ENCODE peak calls at places on chromosomes 6 and 20, in seven cellular contexts. T is fibroblast of the aortic adventitia, U is NB4, I is foreskin fibroblast, Q is epithelial cell of esophagus, R is ovary, B is RWPE2. J is an unnamed sample.

GRCh38 chr20:38242848-38243449 is 17.6 kb downstream of the KIAA1755 start:
- DNase-seq in I (no peak), Q (peak), U (peak), T (no peak), R (no peak), B (peak), J (no peak)

GRCh38 chr6:140485740-140486467 is 1111.5 kb upstream of the CITED2 start:
- DNase-seq in T (peak), B (no peak), Q (peak), R (peak), I (peak), U (peak), J (no peak)

GRCh38 chr6:165883851-165884640 is 221.0 kb upstream of the PDE10A start:
- DNase-seq in Q (no peak), B (no peak), U (no peak), R (no peak), T (no peak), I (no peak), J (no peak)

GRCh38 chr6:14000901-14001300 is 76.1 kb downstream of the RNF182 start:
- DNase-seq in R (no peak), I (no peak), T (peak), U (no peak), Q (no peak), B (no peak), J (no peak)

GRCh38 chr6:121443953-121444590 is 8.6 kb downstream of the GJA1 start:
- DNase-seq in B (no peak), T (peak), Q (no peak), U (peak), R (no peak), I (no peak), J (no peak)

GRCh38 chr20:33493076-33493766 is 3.3 kb downstream of the CBFA2T2 start:
- DNase-seq in I (no peak), T (no peak), R (peak), U (no peak), B (peak), Q (no peak), J (no peak)

GRCh38 chr20:56352656-56353055 is 6.1 kb upstream of the FAM210B start:
- DNase-seq in B (no peak), U (no peak), Q (no peak), R (no peak), T (no peak), I (peak), J (no peak)

GRCh38 chr6:73728548-73729205 is 32.7 kb downstream of the CD109 start:
- DNase-seq in B (no peak), T (no peak), Q (no peak), U (peak), I (no peak), R (no peak), J (no peak)

GRCh38 chr20:51375561-51375960 is 167.0 kb downstream of the NFATC2 start:
- DNase-seq in Q (no peak), T (no peak), U (no peak), I (no peak), B (peak), R (no peak), J (no peak)

GRCh38 chr20:7984192-7984591 is 35.4 kb downstream of the TMX4 start:
- DNase-seq in R (no peak), I (no peak), B (no peak), U (no peak), Q (no peak), T (no peak), J (no peak)

GRCh38 chr20:38214871-38215788 is 45.4 kb downstream of the KIAA1755 start:
- DNase-seq in I (no peak), Q (no peak), R (no peak), B (peak), U (no peak), T (no peak), J (no peak)

GRCh38 chr6:156028310-156029131 is 572.9 kb upstream of the NOX3 start:
- DNase-seq in R (no peak), U (no peak), B (no peak), T (no peak), I (no peak), Q (no peak), J (peak)

GRCh38 chr6:13859871-13860555 is 45.7 kb upstream of the MCUR1 start:
- DNase-seq in I (no peak), B (no peak), U (no peak), Q (no peak), T (no peak), R (no peak), J (no peak)

GRCh38 chr6:28370440-28370839 is 20.7 kb downstream of the ZKSCAN3 start:
- DNase-seq in T (no peak), B (no peak), I (no peak), R (no peak), Q (no peak), U (no peak), J (no peak)

GRCh38 chr6:53703047-53703446 is 37.5 kb upstream of the KLHL31 start:
- DNase-seq in R (no peak), Q (no peak), I (no peak), U (no peak), T (no peak), B (no peak), J (no peak)

GRCh38 chr6:30044630-30045029 is 16.4 kb upstream of the POLR1H start:
- DNase-seq in B (no peak), Q (peak), I (peak), T (peak), R (no peak), U (no peak), J (no peak)

GRCh38 chr6:118580585-118581419 is 32.7 kb downstream of the PLN start:
- DNase-seq in B (no peak), I (peak), R (no peak), U (peak), Q (peak), T (peak), J (peak)

GRCh38 chr6:5394280-5394679 is 133.0 kb downstream of the FARS2 start:
- DNase-seq in R (no peak), Q (no peak), T (no peak), I (no peak), U (no peak), B (no peak), J (no peak)

GRCh38 chr20:12581644-12582350 is 427.0 kb upstream of the SPTLC3 start:
- DNase-seq in U (no peak), I (no peak), R (no peak), T (no peak), B (no peak), Q (no peak), J (no peak)

GRCh38 chr6:14824835-14825223 is 421.0 kb upstream of the JARID2 start:
- DNase-seq in U (peak), I (no peak), R (no peak), T (no peak), Q (no peak), B (no peak), J (no peak)

GRCh38 chr6:127878115-127878514 is 22.7 kb downstream of the THEMIS start:
- DNase-seq in R (no peak), Q (no peak), B (no peak), U (no peak), I (no peak), T (no peak), J (no peak)

GRCh38 chr20:50129662-50130345 is 16.9 kb upstream of the UBE2V1 start:
- DNase-seq in Q (no peak), R (no peak), T (no peak), U (no peak), B (no peak), I (no peak), J (no peak)

GRCh38 chr20:2804921-2805681 is 4.7 kb upstream of the CPXM1 start:
- DNase-seq in T (peak), R (no peak), Q (no peak), U (peak), B (no peak), I (no peak), J (no peak)
- H3K4me3 ChIP-seq in T (no peak), R (no peak), Q (no peak), U (no peak), B (no peak), I (no peak), J (no peak)

DNA sequence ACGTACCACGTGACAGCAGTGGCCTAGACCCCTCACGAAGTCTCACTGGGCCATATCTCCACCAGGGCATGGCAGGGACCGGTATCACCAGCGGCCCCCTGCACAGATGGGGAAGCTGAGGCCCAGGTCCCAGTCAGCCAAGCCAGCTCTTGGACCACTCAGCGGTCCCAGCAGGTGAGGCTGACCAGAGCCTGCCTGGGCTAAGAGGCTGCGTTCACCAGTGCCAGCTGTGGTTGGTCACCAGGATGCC is 2.6 kb upstream of the MRGBP start:
- DNase-seq in I (no peak), Q (no peak), T (no peak), B (no peak), U (peak), R (no peak), J (no peak)
- H3K4me3 ChIP-seq in I (peak), Q (peak), T (peak), B (peak), U (no peak), R (peak), J (peak)

GRCh38 chr6:54846857-54847721 is 518 bp downstream of the FAM83B start:
- DNase-seq in R (no peak), U (no peak), I (no peak), T (no peak), B (no peak), Q (peak), J (no peak)
- H3K4me3 ChIP-seq in R (peak), U (no peak), I (peak), T (no peak), B (peak), Q (peak), J (no peak)

GRCh38 chr6:116370328-116370716 is 425 bp upstream of the DSE start:
- DNase-seq in Q (no peak), B (no peak), I (no peak), U (no peak), R (no peak), T (no peak), J (no peak)

GRCh38 chr6:116373300-116373699 is 2.6 kb downstream of the DSE start:
- DNase-seq in T (no peak), B (no peak), U (no peak), I (no peak), Q (peak), R (no peak), J (no peak)

GRCh38 chr6:116371384-116372209 is 850 bp downstream of the DSE start:
- DNase-seq in B (peak), I (peak), T (peak), R (peak), Q (peak), U (peak), J (no peak)

GRCh38 chr6:116369540-116370327 is 1.0 kb upstream of the DSE start:
- DNase-seq in T (peak), Q (no peak), U (no peak), B (no peak), I (no peak), R (no peak), J (no peak)

DNA sequence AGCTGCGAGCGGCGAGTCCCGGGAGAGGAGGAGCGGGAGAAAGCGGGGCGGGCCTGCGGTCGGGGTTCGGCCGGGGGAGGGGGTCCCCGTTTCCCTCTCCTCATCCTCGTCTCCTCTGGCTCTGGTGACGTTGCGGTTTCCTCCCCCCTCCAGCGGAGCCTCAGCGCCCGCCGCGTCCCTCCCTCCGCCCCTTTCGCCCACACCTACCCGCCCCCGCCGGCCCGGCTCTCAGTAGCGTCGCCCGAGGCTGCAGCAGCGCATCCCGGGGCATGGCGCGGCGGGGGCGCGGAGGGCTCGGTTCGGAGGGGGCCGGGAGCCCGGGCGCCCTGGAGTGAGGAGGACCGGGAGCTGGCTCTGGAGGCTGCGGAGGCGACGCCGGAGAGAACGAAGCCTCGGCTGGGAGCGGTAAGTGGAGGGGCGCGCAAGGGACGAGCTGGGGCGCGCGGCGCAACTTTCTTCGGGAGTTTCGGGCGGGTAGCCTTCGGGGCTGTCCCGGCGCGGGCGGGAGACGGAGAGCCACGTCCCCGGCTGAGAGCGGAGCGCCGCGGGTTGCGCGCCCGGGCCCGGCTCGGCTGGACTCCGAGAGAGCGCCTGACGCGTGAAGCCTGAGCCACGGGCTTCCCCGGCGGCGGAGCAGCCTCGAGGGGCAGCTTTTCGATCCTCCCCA is at the start of gene DSE:
- DNase-seq in U (peak), B (peak), T (peak), I (peak), R (peak), Q (peak), J (peak)
- H3K4me3 ChIP-seq in U (peak), B (peak), T (peak), I (peak), R (peak), Q (peak), J (peak)

GRCh38 chr6:46490425-46491200 is 636 bp downstream of the RCAN2 start:
- DNase-seq in I (no peak), R (peak), T (no peak), B (no peak), Q (no peak), U (no peak), J (no peak)
- H3K4me3 ChIP-seq in I (peak), R (peak), T (peak), B (peak), Q (peak), U (no peak), J (no peak)

DNA sequence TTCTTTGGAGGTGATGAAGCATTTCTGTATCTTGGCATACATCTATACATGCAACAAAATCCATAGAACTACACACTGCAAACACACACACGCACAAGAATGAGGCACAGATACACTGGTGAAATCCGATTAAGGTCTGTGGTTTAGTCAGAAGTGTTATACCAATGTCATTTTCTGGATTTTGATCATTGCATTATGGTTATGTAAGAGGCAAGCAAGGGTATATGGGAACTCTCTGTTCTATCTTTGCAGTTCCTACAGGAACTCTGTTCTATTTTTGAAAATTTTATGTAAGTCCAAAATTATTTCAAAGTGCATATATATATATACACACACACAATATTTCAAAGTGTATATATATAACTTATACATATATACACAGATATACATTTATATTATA is 101.7 kb downstream of the SYNDIG1 start:
- DNase-seq in U (no peak), B (no peak), R (no peak), I (no peak), Q (no peak), T (no peak), J (no peak)
- H3K4me3 ChIP-seq in U (no peak), B (no peak), R (no peak), I (no peak), Q (no peak), T (no peak), J (no peak)

GRCh38 chr6:17020889-17021538 is 80.8 kb upstream of the STMND1 start:
- DNase-seq in B (no peak), R (no peak), U (no peak), Q (no peak), T (no peak), I (no peak), J (no peak)

GRCh38 chr6:17018425-17018824 is 83.4 kb upstream of the STMND1 start:
- DNase-seq in R (no peak), Q (peak), U (no peak), T (no peak), B (no peak), I (no peak), J (no peak)

GRCh38 chr6:17015144-17015543 is 86.7 kb upstream of the STMND1 start:
- DNase-seq in R (no peak), T (peak), B (no peak), I (peak), Q (peak), U (peak), J (no peak)

GRCh38 chr6:17015551-17016381 is 86.1 kb upstream of the STMND1 start:
- DNase-seq in U (no peak), B (no peak), T (no peak), Q (peak), I (no peak), R (no peak), J (peak)

DNA sequence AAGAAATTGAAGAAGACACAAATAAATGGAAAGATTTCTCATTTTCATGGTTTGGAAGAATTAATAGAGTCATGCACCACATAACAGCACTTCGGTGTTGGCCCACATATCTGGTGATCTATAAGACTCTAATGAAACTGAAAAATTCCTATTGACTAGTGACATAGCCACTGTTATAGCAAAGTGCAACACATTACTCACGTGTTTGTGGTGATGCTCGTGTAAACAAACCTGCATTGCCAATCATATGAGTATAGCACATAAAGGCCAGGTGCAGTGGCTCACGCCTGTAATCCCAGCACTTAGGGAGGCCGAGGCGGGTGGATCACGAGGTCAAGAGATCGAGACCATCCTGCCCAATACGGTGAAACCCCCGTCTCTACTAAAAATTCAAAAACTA is 84.4 kb upstream of the STMND1 start:
- DNase-seq in Q (no peak), T (no peak), R (no peak), B (no peak), I (no peak), U (no peak), J (no peak)
- H3K4me3 ChIP-seq in Q (no peak), T (no peak), R (no peak), B (no peak), I (no peak), U (no peak), J (no peak)

GRCh38 chr6:25882066-25882496 is 8.0 kb upstream of the SLC17A3 start:
- DNase-seq in I (no peak), Q (no peak), U (no peak), B (peak), R (peak), T (no peak), J (peak)
- H3K4me3 ChIP-seq in I (no peak), Q (no peak), U (no peak), B (no peak), R (no peak), T (no peak), J (peak)

GRCh38 chr6:130018830-130019795 is 732 bp downstream of the L3MBTL3 start:
- DNase-seq in R (peak), U (peak), I (no peak), T (peak), Q (peak), B (no peak), J (peak)

GRCh38 chr6:130019796-130020105 is 1.4 kb downstream of the L3MBTL3 start:
- DNase-seq in I (no peak), B (no peak), U (no peak), R (no peak), T (no peak), Q (no peak), J (no peak)

GRCh38 chr6:130020106-130020851 is 1.9 kb downstream of the L3MBTL3 start:
- DNase-seq in B (no peak), R (peak), I (no peak), Q (no peak), U (peak), T (no peak), J (peak)

GRCh38 chr6:130020892-130021483 is 2.6 kb downstream of the L3MBTL3 start:
- DNase-seq in U (peak), B (peak), T (peak), Q (peak), I (peak), R (peak), J (peak)

GRCh38 chr6:130018292-130018829 is at the start of gene L3MBTL3:
- DNase-seq in R (peak), B (peak), I (peak), U (peak), T (peak), Q (peak), J (peak)
- H3K4me3 ChIP-seq in R (peak), B (peak), I (peak), U (peak), T (peak), Q (peak), J (peak)

GRCh38 chr6:132140150-132140549 is 189.0 kb upstream of the CCN2 start:
- DNase-seq in I (no peak), B (no peak), R (no peak), T (no peak), U (no peak), Q (no peak), J (no peak)

GRCh38 chr6:132133734-132134490 is 182.7 kb upstream of the CCN2 start:
- DNase-seq in T (peak), B (no peak), I (no peak), Q (no peak), U (no peak), R (no peak), J (no peak)

GRCh38 chr6:132132911-132133639 is 181.9 kb upstream of the CCN2 start:
- DNase-seq in U (no peak), B (no peak), R (no peak), Q (peak), T (peak), I (peak), J (no peak)

GRCh38 chr6:132135409-132135808 is 184.2 kb upstream of the CCN2 start:
- DNase-seq in I (no peak), Q (no peak), R (no peak), U (no peak), B (no peak), T (no peak), J (no peak)

DNA sequence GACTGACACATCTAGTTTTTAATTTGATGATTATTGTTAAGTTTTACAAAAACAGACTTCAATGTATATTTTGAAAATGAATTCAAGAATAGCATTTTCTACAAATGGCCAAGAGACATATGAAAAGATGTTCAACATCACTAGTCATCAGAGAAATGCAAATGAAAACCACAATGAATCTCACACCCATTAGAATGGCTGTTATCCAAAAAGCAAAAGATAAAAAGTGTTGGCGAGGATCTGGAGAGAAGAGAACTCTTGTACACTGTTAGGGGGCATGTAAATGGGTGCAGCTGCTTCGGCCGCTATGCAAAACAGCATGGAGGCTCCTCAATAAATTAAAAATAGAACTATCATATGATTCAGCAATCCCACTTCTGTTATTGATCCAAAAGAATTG is 185.8 kb upstream of the CCN2 start:
- DNase-seq in T (peak), I (no peak), B (no peak), R (no peak), Q (no peak), U (no peak), J (no peak)
- H3K4me3 ChIP-seq in T (no peak), I (no peak), B (no peak), R (no peak), Q (no peak), U (no peak), J (no peak)

J was measured in CD4-positive, CD25-positive, alpha-beta regulatory T cell.